ENCODE peak calls at places on chromosomes 16 and 17, in five cellular contexts. Z is foreskin fibroblast, Y is colonic mucosa, P is PC-9, E is lung. G is an unnamed sample.

GRCh38 chr16:12375341-12375740 is 398.8 kb downstream of the SNX29 start:
- DNase-seq in Z (no peak), Y (no peak), P (no peak), E (no peak), G (no peak)

GRCh38 chr17:64040201-64040600 is 19.8 kb upstream of the ICAM2 start:
- DNase-seq in Z (no peak), Y (peak), P (no peak), E (no peak), G (no peak)

GRCh38 chr17:64736804-64737492 is 74.8 kb upstream of the SMURF2 start:
- DNase-seq in Z (peak), Y (peak), P (peak), E (no peak), G (peak)

GRCh38 chr16:29821663-29822115 is 1.4 kb downstream of the MVP start:
- DNase-seq in Z (peak), Y (no peak), P (peak), E (peak), G (peak)

GRCh38 chr16:68306633-68307032 is 4.1 kb downstream of the SLC7A6OS start:
- DNase-seq in Z (no peak), Y (no peak), P (no peak), E (no peak), G (no peak)

GRCh38 chr16:3546990-3547682 is 30.1 kb downstream of the NLRC3 start:
- DNase-seq in Z (no peak), Y (no peak), P (no peak), E (no peak), G (no peak)

GRCh38 chr16:51408357-51408756 is 257.3 kb upstream of the SALL1 start:
- DNase-seq in Z (peak), Y (no peak), P (no peak), E (no peak), G (peak)

GRCh38 chr17:50830298-50830697 is 5.1 kb upstream of the WFIKKN2 start:
- DNase-seq in Z (peak), Y (no peak), P (no peak), E (no peak), G (no peak)

GRCh38 chr17:13601317-13601775 is 383 bp downstream of the HS3ST3A1 start:
- DNase-seq in Z (peak), Y (no peak), P (no peak), E (no peak), G (no peak)

GRCh38 chr16:85524630-85525463 is 88.3 kb upstream of the GSE1 start:
- DNase-seq in Z (peak), Y (no peak), P (peak), E (peak), G (peak)

GRCh38 chr17:56891751-56892150 is 22.1 kb downstream of the TRIM25 start:
- DNase-seq in Z (no peak), Y (no peak), P (no peak), E (peak), G (no peak)

GRCh38 chr16:49857423-49858181 is 1.7 kb upstream of the ZNF423 start:
- DNase-seq in Z (peak), Y (peak), P (peak), E (peak), G (peak)

GRCh38 chr17:59620518-59621259 is 994 bp downstream of the CLTC start:
- DNase-seq in Z (peak), Y (peak), P (peak), E (peak), G (peak)

GRCh38 chr16:66814734-66815133 is 13.3 kb upstream of the TERB1 start:
- DNase-seq in Z (no peak), Y (no peak), P (no peak), E (no peak), G (no peak)

GRCh38 chr16:8330761-8331160 is 259.6 kb downstream of the TMEM114 start:
- DNase-seq in Z (no peak), Y (no peak), P (no peak), E (no peak), G (no peak)

GRCh38 chr16:52547001-52547833 is at the start of gene TOX3:
- DNase-seq in Z (no peak), Y (peak), P (no peak), E (no peak), G (no peak)

GRCh38 chr17:57442401-57442823 is 186.1 kb downstream of the MSI2 start:
- DNase-seq in Z (no peak), Y (no peak), P (no peak), E (no peak), G (no peak)

GRCh38 chr17:55818026-55818425 is 67.2 kb downstream of the PCTP start:
- DNase-seq in Z (no peak), Y (no peak), P (no peak), E (no peak), G (no peak)

GRCh38 chr17:28334666-28335200 is 539 bp downstream of the IFT20 start:
- DNase-seq in Z (peak), Y (no peak), P (no peak), E (no peak), G (no peak)

GRCh38 chr17:33218657-33219298 is 74.3 kb downstream of the ASIC2 start:
- DNase-seq in Z (peak), Y (no peak), P (no peak), E (no peak), G (no peak)

GRCh38 chr17:2952174-2952845 is 111.1 kb downstream of the OR1D5 start:
- DNase-seq in Z (no peak), Y (peak), P (no peak), E (no peak), G (peak)

GRCh38 chr16:88649924-88650748 is 717 bp downstream of the CYBA start:
- DNase-seq in Z (peak), Y (peak), P (no peak), E (no peak), G (no peak)

GRCh38 chr16:28834873-28835863 is 11.0 kb downstream of the TUFM start:
- DNase-seq in Z (no peak), Y (no peak), P (no peak), E (no peak), G (no peak)

GRCh38 chr16:12295395-12295794 is 318.9 kb downstream of the SNX29 start:
- DNase-seq in Z (peak), Y (no peak), P (no peak), E (no peak), G (no peak)

GRCh38 chr17:10013360-10014112 is 108.5 kb upstream of the RCVRN start:
- DNase-seq in Z (no peak), Y (peak), P (no peak), E (no peak), G (no peak)

GRCh38 chr17:8941980-8942617 is 23.4 kb downstream of the PIK3R5 start:
- DNase-seq in Z (no peak), Y (no peak), P (no peak), E (no peak), G (no peak)

GRCh38 chr16:14131774-14132695 is 60.9 kb downstream of the MRTFB start:
- DNase-seq in Z (no peak), Y (no peak), P (no peak), E (no peak), G (no peak)

GRCh38 chr16:4591706-4592470 is 22.8 kb downstream of the UBALD1 start:
- DNase-seq in Z (no peak), Y (no peak), P (no peak), E (no peak), G (no peak)

GRCh38 chr17:15502315-15503112 is 35.1 kb upstream of the CDRT4 start:
- DNase-seq in Z (peak), Y (peak), P (peak), E (peak), G (peak)

GRCh38 chr17:43900858-43901754 is 6.2 kb downstream of the MPP2 start:
- DNase-seq in Z (no peak), Y (no peak), P (no peak), E (no peak), G (no peak)

GRCh38 chr16:89038811-89039735 is 54.6 kb upstream of the ACSF3 start:
- DNase-seq in Z (no peak), Y (no peak), P (no peak), E (no peak), G (no peak)

GRCh38 chr17:82876602-82877391 is 37.0 kb upstream of the ZNF750 start:
- DNase-seq in Z (peak), Y (peak), P (peak), E (peak), G (peak)

GRCh38 chr17:73437826-73438225 is 126.0 kb upstream of the CDC42EP4 start:
- DNase-seq in Z (no peak), Y (no peak), P (no peak), E (no peak), G (no peak)

GRCh38 chr17:66848496-66848895 is 13.6 kb downstream of the CACNG5 start:
- DNase-seq in Z (no peak), Y (no peak), P (no peak), E (no peak), G (no peak)
- TF ChIP-seq CTCF in Z (no peak), Y (no peak), P (no peak), E (no peak), G (no peak)

GRCh38 chr16:17461951-17462729 is 8.6 kb downstream of the XYLT1 start:
- DNase-seq in Z (no peak), Y (no peak), P (no peak), E (no peak), G (no peak)
- TF ChIP-seq CTCF in Z (no peak), Y (no peak), P (no peak), E (no peak), G (no peak)

DNA sequence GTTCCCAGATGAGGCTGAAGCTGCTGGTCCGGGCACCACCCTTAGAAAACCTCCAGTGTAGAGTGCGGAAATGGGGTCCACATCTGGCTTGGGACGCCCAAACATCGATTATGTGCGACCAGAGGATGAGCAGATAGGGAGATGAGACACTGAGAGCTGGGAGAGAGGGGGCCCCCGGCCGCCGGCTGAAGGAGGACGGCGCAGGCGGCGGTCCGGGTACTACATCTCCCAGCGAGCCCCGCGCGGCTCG is 182 bp upstream of the SPECC1 start:
- DNase-seq in Z (peak), Y (no peak), P (no peak), E (peak), G (no peak)
- TF ChIP-seq CTCF in Z (peak), Y (no peak), P (peak), E (no peak), G (peak)

GRCh38 chr16:58127634-58128033 is 1.5 kb downstream of the CFAP20 start:
- DNase-seq in Z (peak), Y (no peak), P (no peak), E (no peak), G (peak)
- TF ChIP-seq CTCF in Z (peak), Y (no peak), P (peak), E (no peak), G (peak)

GRCh38 chr17:47305302-47305923 is 18.3 kb upstream of the EFCAB13 start:
- DNase-seq in Z (peak), Y (no peak), P (peak), E (no peak), G (peak)
- TF ChIP-seq CTCF in Z (no peak), Y (no peak), P (no peak), E (no peak), G (peak)